ENCODE peak calls at places on chromosomes 7 and 10, in eight cellular contexts. U is lower leg skin; R is CD8-positive, alpha-beta memory T cell; T is A673; H is CD8-positive, alpha-beta T cell; Q is colonic mucosa; W is body of pancreas; P is left ventricle myocardium inferior. L is an unnamed sample.

GRCh38 chr7:139777304-139777890 is 401 bp downstream of the HIPK2 start:
- DNase-seq in W (peak; percentile 47), P (peak; percentile 52), H (peak; percentile 53), U (no peak), Q (peak; percentile 42), T (peak; percentile 37), R (peak; percentile 43), L (no peak)

GRCh38 chr7:81470084-81470723 is 299.6 kb downstream of the HGF start:
- DNase-seq in T (peak; percentile 80), U (peak; percentile 42), W (peak; percentile 83), P (peak; percentile 51), H (no peak), R (no peak), Q (peak; percentile 81), L (peak; percentile 53)

GRCh38 chr10:43667317-43667731 is 18.6 kb upstream of the ZNF32 start:
- DNase-seq in U (peak; percentile 20), T (no peak), P (no peak), H (no peak), Q (no peak), W (no peak), R (no peak), L (no peak)

GRCh38 chr10:78316451-78316931 is 282.8 kb downstream of the RPS24 start:
- DNase-seq in P (no peak), U (no peak), T (no peak), W (no peak), Q (peak; percentile 16), R (no peak), H (no peak), L (peak; percentile 20)

GRCh38 chr7:85659364-85659763 is 472.5 kb upstream of the SEMA3D start:
- DNase-seq in P (no peak), Q (no peak), U (no peak), H (no peak), R (no peak), W (no peak), T (no peak), L (no peak)

GRCh38 chr10:95236068-95236903 is 42.2 kb downstream of the ACSM6 start:
- DNase-seq in H (no peak), U (no peak), T (peak; percentile 25), R (no peak), W (no peak), Q (no peak), P (no peak), L (no peak)

GRCh38 chr7:151819826-151820225 is 57.1 kb downstream of the PRKAG2 start:
- DNase-seq in R (no peak), W (peak; percentile 88), U (no peak), Q (peak; percentile 86), T (no peak), P (no peak), H (no peak), L (no peak)

GRCh38 chr10:32650246-32650655 is 204.3 kb downstream of the CCDC7 start:
- DNase-seq in P (no peak), R (peak; percentile 6), T (no peak), Q (no peak), U (no peak), W (no peak), H (no peak), L (no peak)

GRCh38 chr10:6185039-6185716 is 17.6 kb upstream of the PFKFB3 start:
- DNase-seq in R (no peak), U (no peak), P (no peak), Q (no peak), H (no peak), W (no peak), T (no peak), L (no peak)

GRCh38 chr7:43204081-43204480 is 91.6 kb downstream of the HECW1 start:
- DNase-seq in T (no peak), Q (no peak), H (no peak), P (no peak), U (no peak), W (no peak), R (no peak), L (no peak)

GRCh38 chr10:86793696-86794095 is 37.3 kb downstream of the BMPR1A start:
- DNase-seq in U (no peak), H (no peak), R (no peak), Q (peak; percentile 40), W (no peak), P (no peak), T (no peak), L (no peak)

DNA sequence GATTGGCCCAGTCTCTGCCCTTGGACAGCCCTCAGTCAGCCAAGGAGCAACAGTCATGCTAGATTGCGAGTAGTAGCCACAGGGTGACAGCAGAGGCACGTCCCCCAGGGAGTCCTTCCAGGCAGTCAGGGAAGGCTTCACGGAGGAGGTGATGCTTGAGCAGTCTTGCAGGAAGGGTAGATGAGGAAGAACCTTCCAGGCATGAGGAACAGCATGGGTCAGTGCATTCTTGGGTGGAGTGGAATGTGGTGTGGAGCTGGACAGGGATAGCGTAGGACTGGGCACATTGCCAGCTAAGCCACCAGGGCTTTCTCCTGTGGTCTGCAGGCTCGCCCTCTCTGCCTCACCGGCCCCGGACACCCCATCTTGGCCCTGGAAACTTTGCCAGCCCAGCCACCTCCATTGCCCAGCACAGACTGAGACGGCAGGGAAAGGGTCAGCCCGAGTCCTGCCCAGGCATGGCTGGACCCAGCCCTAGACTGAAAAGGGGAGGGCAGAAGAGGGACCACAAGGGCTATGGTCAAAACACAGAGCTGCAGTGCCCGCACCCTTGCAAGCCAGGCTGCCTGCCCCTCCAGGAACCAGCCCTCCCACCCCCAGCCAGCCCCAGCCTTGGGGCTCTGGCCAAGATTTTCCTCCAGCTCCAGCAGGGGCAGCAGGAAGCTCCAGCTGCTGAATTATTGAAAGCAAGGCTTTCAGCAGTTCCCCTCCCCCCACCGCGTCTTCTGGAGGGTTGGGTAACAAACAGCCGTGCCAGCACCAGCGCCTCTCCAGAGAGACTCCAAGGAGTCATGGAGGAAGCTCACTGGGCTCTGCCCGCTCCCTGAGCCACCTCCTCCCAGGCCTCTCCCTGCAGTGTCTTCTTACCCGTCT is 18.7 kb downstream of the SRRM3 start:
- DNase-seq in W (peak; percentile 28), T (peak; percentile 82), H (no peak), U (no peak), P (no peak), Q (no peak), R (no peak), L (no peak)
- H3K4me3 ChIP-seq in W (no peak overlapping the region), T (no peak overlapping the region), H (no peak overlapping the region), U (no peak overlapping the region), P (no peak overlapping the region), Q (no peak overlapping the region), R (no peak overlapping the region), L (no peak overlapping the region)

GRCh38 chr7:27898735-27899134 is 158.8 kb downstream of the TAX1BP1 start:
- DNase-seq in T (no peak), U (no peak), P (no peak), H (no peak), Q (no peak), R (no peak), W (no peak), L (no peak)

GRCh38 chr7:27899601-27900000 is 159.6 kb downstream of the TAX1BP1 start:
- DNase-seq in T (no peak), U (no peak), R (no peak), W (no peak), P (no peak), Q (no peak), H (no peak), L (no peak)

GRCh38 chr7:27897441-27897847 is 157.5 kb downstream of the TAX1BP1 start:
- DNase-seq in R (no peak), U (no peak), W (peak; percentile 23), Q (peak; percentile 41), H (no peak), P (no peak), T (no peak), L (no peak)

GRCh38 chr7:27900006-27900405 is 160.0 kb downstream of the TAX1BP1 start:
- DNase-seq in Q (no peak), W (no peak), P (no peak), R (no peak), H (no peak), T (no peak), U (no peak), L (no peak)

GRCh38 chr7:27901028-27901760 is 161.2 kb downstream of the TAX1BP1 start:
- DNase-seq in Q (no peak), R (no peak), U (no peak), P (no peak), W (no peak), T (no peak), H (no peak), L (no peak)
- H3K4me3 ChIP-seq in Q (no peak overlapping the region), R (no peak overlapping the region), U (no peak overlapping the region), P (peak overlapping the region; percentile 47), W (no peak overlapping the region), T (no peak overlapping the region), H (no peak overlapping the region), L (no peak overlapping the region)

GRCh38 chr7:26372211-26372610 is 80.5 kb downstream of the SNX10 start:
- DNase-seq in H (no peak), R (no peak), U (no peak), W (no peak), T (no peak), Q (no peak), P (no peak), L (no peak)

GRCh38 chr7:26376208-26376917 is 84.7 kb downstream of the SNX10 start:
- DNase-seq in H (no peak), W (peak; percentile 71), Q (peak; percentile 49), T (no peak), R (peak; percentile 21), P (peak; percentile 16), U (no peak), L (peak; percentile 30)

GRCh38 chr7:26372738-26373137 is 81.1 kb downstream of the SNX10 start:
- DNase-seq in R (no peak), U (no peak), H (no peak), Q (no peak), P (no peak), T (no peak), W (no peak), L (no peak)

GRCh38 chr7:26374665-26375373 is 83.2 kb downstream of the SNX10 start:
- DNase-seq in R (no peak), H (no peak), T (no peak), W (no peak), P (no peak), U (no peak), Q (no peak), L (no peak)

GRCh38 chr7:26375604-26376207 is 84.0 kb downstream of the SNX10 start:
- DNase-seq in R (peak; percentile 10), U (no peak), W (no peak), T (no peak), Q (no peak), H (no peak), P (no peak), L (no peak)
- H3K4me3 ChIP-seq in R (no peak overlapping the region), U (no peak overlapping the region), W (peak overlapping the region; percentile 4), T (no peak overlapping the region), Q (peak overlapping the region; percentile 48), H (no peak overlapping the region), P (peak overlapping the region; percentile 55), L (peak overlapping the region; percentile 56)

GRCh38 chr10:49082767-49083166 is 32.6 kb downstream of the VSTM4 start:
- DNase-seq in W (no peak), T (no peak), P (no peak), U (no peak), R (no peak), Q (no peak), H (no peak), L (no peak)
- H3K4me3 ChIP-seq in W (no peak overlapping the region), T (no peak overlapping the region), P (no peak overlapping the region), U (no peak overlapping the region), R (no peak overlapping the region), Q (no peak overlapping the region), H (no peak overlapping the region), L (no peak overlapping the region)

GRCh38 chr10:103576862-103577261 is 83.4 kb downstream of the NEURL1 start:
- DNase-seq in Q (no peak), R (no peak), H (no peak), U (no peak), P (no peak), W (peak; percentile 82), T (no peak), L (no peak)
- H3K4me3 ChIP-seq in Q (no peak overlapping the region), R (no peak overlapping the region), H (no peak overlapping the region), U (no peak overlapping the region), P (no peak overlapping the region), W (no peak overlapping the region), T (no peak overlapping the region), L (no peak overlapping the region)